ENCODE peak calls at places on chromosome 6, in six cellular contexts. K, J, N, S, P and E are unnamed samples.
A peak's percentile ranks its signal among the peaks of the same experiment; 100 is the strongest.

GRCh38 chr6:146595981-146596731 is 2.6 kb upstream of the ADGB start:
- DNase-seq in K (no peak), P (no peak), J (no peak), N (no peak), S (no peak), E (no peak)

GRCh38 chr6:131813991-131814390 is 6.2 kb downstream of the ENPP1 start:
- DNase-seq in J (no peak), S (no peak), K (no peak), N (no peak), P (no peak), E (no peak)

GRCh38 chr6:16399198-16399597 is 160.8 kb downstream of the GMPR start:
- DNase-seq in J (no peak), S (no peak), P (no peak), K (no peak), N (no peak), E (no peak)

GRCh38 chr6:147285087-147285855 is 81.1 kb downstream of the STXBP5 start:
- DNase-seq in P (peak; percentile 27), N (no peak), J (peak; percentile 53), S (no peak), K (peak; percentile 35), E (peak; percentile 3)

GRCh38 chr6:79868098-79868722 is 79.1 kb downstream of the ELOVL4 start:
- DNase-seq in N (no peak), K (peak; percentile 77), S (peak; percentile 78), P (peak; percentile 75), J (peak; percentile 90), E (peak; percentile 80)

GRCh38 chr6:95169790-95170189 is 407.5 kb upstream of the MANEA start:
- DNase-seq in S (no peak), K (no peak), N (no peak), P (no peak), J (no peak), E (no peak)

GRCh38 chr6:85005494-85005893 is 241.1 kb upstream of the TBX18 start:
- DNase-seq in P (no peak), N (no peak), J (no peak), S (no peak), K (no peak), E (no peak)

GRCh38 chr6:169407338-169407737 is 153.7 kb upstream of the THBS2 start:
- DNase-seq in N (no peak), K (no peak), P (no peak), J (peak; percentile 13), S (no peak), E (no peak)

GRCh38 chr6:161418458-161418945 is 144.6 kb upstream of the AGPAT4 start:
- DNase-seq in N (no peak), P (peak; percentile 15), S (peak; percentile 79), J (peak; percentile 82), K (peak; percentile 50), E (peak; percentile 43)

GRCh38 chr6:54717849-54718455 is 128.6 kb upstream of the FAM83B start:
- DNase-seq in N (peak; percentile 56), P (peak; percentile 70), K (peak; percentile 40), S (peak; percentile 97), J (peak; percentile 89), E (peak; percentile 70)

GRCh38 chr6:12051861-12052368 is 39.8 kb downstream of the HIVEP1 start:
- DNase-seq in K (no peak), J (no peak), S (peak; percentile 44), N (no peak), P (no peak), E (no peak)

GRCh38 chr6:958531-958930 is 265.6 kb upstream of the EXOC2 start:
- DNase-seq in J (no peak), S (no peak), N (no peak), K (no peak), P (no peak), E (no peak)